ENCODE peak calls at places on chromosomes 2 and 18, in nine cellular contexts. F is kidney tubule cell, A is astrocyte of the cerebellum, C is DND-41, Y is GM12891, N is astrocyte, U is NCI-H774, V is NCI-H2171, Q is GM18507. H is an unnamed sample.

GRCh38 chr2:27270680-27271079 is 4.6 kb upstream of the DNAJC5G start:
- DNase-seq in F (no peak), A (no peak), C (no peak), Y (no peak), N (no peak), U (no peak), V (no peak), Q (no peak), H (no peak)

GRCh38 chr2:101053117-101053516 is 51.0 kb downstream of the RPL31 start:
- DNase-seq in F (no peak), A (no peak), C (no peak), Y (no peak), N (no peak), U (no peak), V (no peak), Q (no peak), H (no peak)

GRCh38 chr2:101442042-101442666 is 32.8 kb downstream of the RFX8 start:
- DNase-seq in F (peak), A (peak), C (no peak), Y (no peak), N (peak), U (no peak), V (no peak), Q (no peak), H (no peak)

GRCh38 chr2:157055660-157056199 is 201.8 kb upstream of the GALNT5 start:
- DNase-seq in F (peak), A (peak), C (no peak), Y (no peak), N (peak), U (peak), V (peak), Q (no peak), H (no peak)

GRCh38 chr2:128534688-128535392 is 216.2 kb upstream of the HS6ST1 start:
- DNase-seq in F (no peak), A (no peak), C (no peak), Y (no peak), N (no peak), U (no peak), V (no peak), Q (no peak), H (no peak)

GRCh38 chr2:119158563-119159347 is at the start of gene C1QL2:
- DNase-seq in F (no peak), A (no peak), C (no peak), Y (no peak), N (no peak), U (no peak), V (peak), Q (no peak), H (no peak)

GRCh38 chr2:24491626-24492282 is 700 bp downstream of the NCOA1 start:
- DNase-seq in F (peak), A (no peak), C (peak), Y (peak), N (peak), U (no peak), V (peak), Q (peak), H (peak)

GRCh38 chr18:10482985-10483949 is 28.8 kb downstream of the APCDD1 start:
- DNase-seq in F (no peak), A (no peak), C (peak), Y (no peak), N (no peak), U (no peak), V (no peak), Q (peak), H (no peak)

GRCh38 chr18:8982416-8983183 is 119.9 kb upstream of the NDUFV2 start:
- DNase-seq in F (peak), A (peak), C (peak), Y (no peak), N (peak), U (no peak), V (peak), Q (no peak), H (no peak)

GRCh38 chr2:43611987-43612894 is 16.4 kb upstream of the THADA start:
- DNase-seq in F (peak), A (peak), C (peak), Y (no peak), N (peak), U (peak), V (peak), Q (no peak), H (no peak)

GRCh38 chr2:135494917-135495316 is 36.1 kb downstream of the ZRANB3 start:
- DNase-seq in F (no peak), A (no peak), C (no peak), Y (no peak), N (no peak), U (no peak), V (no peak), Q (no peak), H (no peak)

GRCh38 chr18:63119647-63120046 is 199.9 kb downstream of the BCL2 start:
- DNase-seq in F (peak), A (no peak), C (peak), Y (no peak), N (peak), U (no peak), V (no peak), Q (no peak), H (no peak)

GRCh38 chr2:182521453-182522427 is 94.9 kb upstream of the PDE1A start:
- DNase-seq in F (no peak), A (no peak), C (no peak), Y (no peak), N (no peak), U (no peak), V (no peak), Q (no peak), H (no peak)

GRCh38 chr2:156305121-156305520 is 27.4 kb downstream of the NR4A2 start:
- DNase-seq in F (no peak), A (no peak), C (no peak), Y (no peak), N (no peak), U (no peak), V (no peak), Q (no peak), H (no peak)

GRCh38 chr2:182240862-182241371 is 185.9 kb downstream of the PDE1A start:
- DNase-seq in F (peak), A (peak), C (no peak), Y (peak), N (peak), U (no peak), V (peak), Q (peak), H (peak)

GRCh38 chr2:121237980-121238665 is 46.9 kb downstream of the TFCP2L1 start:
- DNase-seq in F (peak), A (peak), C (no peak), Y (no peak), N (peak), U (no peak), V (no peak), Q (no peak), H (no peak)

GRCh38 chr2:192007819-192008218 is 160.9 kb upstream of the CAVIN2 start:
- DNase-seq in F (peak), A (no peak), C (no peak), Y (no peak), N (peak), U (no peak), V (no peak), Q (no peak), H (no peak)

GRCh38 chr2:70477473-70477872 is 76.2 kb downstream of the TGFA start:
- DNase-seq in F (no peak), A (no peak), C (no peak), Y (no peak), N (no peak), U (no peak), V (no peak), Q (no peak), H (no peak)

GRCh38 chr2:108965540-108966299 is 23.3 kb downstream of the EDAR start:
- DNase-seq in F (no peak), A (no peak), C (peak), Y (no peak), N (no peak), U (no peak), V (no peak), Q (no peak), H (no peak)

GRCh38 chr2:99571609-99572344 is 82.0 kb upstream of the REV1 start:
- DNase-seq in F (no peak), A (no peak), C (no peak), Y (no peak), N (peak), U (peak), V (peak), Q (no peak), H (no peak)

GRCh38 chr2:162316590-162316989 is 1.9 kb downstream of the IFIH1 start:
- DNase-seq in F (no peak), A (no peak), C (no peak), Y (no peak), N (no peak), U (no peak), V (no peak), Q (no peak), H (no peak)

GRCh38 chr2:127106457-127106997 is 427 bp downstream of the BIN1 start:
- DNase-seq in F (peak), A (no peak), C (no peak), Y (no peak), N (peak), U (no peak), V (no peak), Q (no peak), H (peak)

GRCh38 chr2:23620841-23621341 is 235.9 kb downstream of the KLHL29 start:
- DNase-seq in F (no peak), A (no peak), C (no peak), Y (no peak), N (peak), U (no peak), V (peak), Q (no peak), H (no peak)

GRCh38 chr18:67525328-67526110 is 9.0 kb upstream of the DSEL start:
- DNase-seq in F (peak), A (peak), C (no peak), Y (no peak), N (peak), U (no peak), V (no peak), Q (no peak), H (no peak)

GRCh38 chr2:217743407-217743806 is 259.4 kb downstream of the TNS1 start:
- DNase-seq in F (no peak), A (no peak), C (no peak), Y (no peak), N (no peak), U (no peak), V (no peak), Q (no peak), H (no peak)

H was measured in GM12892.